ENCODE peak calls at places on chromosomes 5 and 9, in four cellular contexts. F is DMS79 treated with DMSO at 0.1 percent for 48 hours; P is left lobe of liver; E is activated naive CD4-positive, alpha-beta T cell. N is an unnamed sample.
A peak's percentile ranks its signal among the peaks of the same experiment; 100 is the strongest.

GRCh38 chr5:74945561-74946165 is 79.5 kb upstream of the FAM169A start:
- DNase-seq in E (no peak), P (no peak), F (no peak), N (no peak)

GRCh38 chr9:95757026-95757425 is 118.5 kb upstream of the ERCC6L2 start:
- DNase-seq in E (no peak), P (no peak), F (no peak), N (no peak)

GRCh38 chr5:180873628-180874520 is 12.8 kb upstream of the ZFP62 start:
- DNase-seq in F (no peak), E (no peak), P (no peak), N (peak; percentile 14)

GRCh38 chr5:7364226-7364875 is 31.6 kb upstream of the ADCY2 start:
- DNase-seq in F (no peak), P (no peak), E (no peak), N (no peak)

GRCh38 chr5:137615171-137615775 is 116.1 kb upstream of the SPOCK1 start:
- DNase-seq in F (no peak), P (no peak), E (no peak), N (no peak)

GRCh38 chr5:176560364-176560763 is 11.2 kb downstream of the CDHR2 start:
- DNase-seq in F (no peak), E (no peak), P (no peak), N (no peak)

GRCh38 chr5:39547548-39548154 is 122.9 kb upstream of the DAB2 start:
- DNase-seq in P (no peak), E (no peak), F (no peak), N (peak; percentile 54)

GRCh38 chr9:20649381-20649780 is 27.1 kb upstream of the MLLT3 start:
- DNase-seq in P (no peak), F (no peak), E (no peak), N (peak; percentile 83)

GRCh38 chr5:150590979-150591411 is 49.5 kb upstream of the SYNPO start:
- DNase-seq in E (no peak), P (no peak), F (no peak), N (no peak)

GRCh38 chr9:134643306-134643705 is 1.7 kb downstream of the COL5A1 start:
- DNase-seq in P (no peak), F (peak; percentile 27), E (no peak), N (no peak)

GRCh38 chr9:13899924-13900323 is 414.0 kb downstream of the NFIB start:
- DNase-seq in F (no peak), E (no peak), P (no peak), N (no peak)

GRCh38 chr5:61575103-61575502 is 243.0 kb downstream of the ZSWIM6 start:
- DNase-seq in E (no peak), F (no peak), P (no peak), N (peak; percentile 86)

GRCh38 chr9:117234178-117234577 is 180.7 kb downstream of the ASTN2 start:
- DNase-seq in F (no peak), E (no peak), P (no peak), N (peak; percentile 92)

GRCh38 chr9:17594961-17595360 is 16.1 kb downstream of the SH3GL2 start:
- DNase-seq in P (no peak), E (no peak), F (no peak), N (no peak)

GRCh38 chr9:91048739-91049138 is 247.1 kb downstream of the SYK start:
- DNase-seq in P (no peak), F (no peak), E (no peak), N (no peak)

GRCh38 chr5:60821488-60822284 is 22.4 kb downstream of the ELOVL7 start:
- DNase-seq in E (no peak), F (no peak), P (no peak), N (no peak)

GRCh38 chr9:100074989-100075388 is 23.8 kb downstream of the ERP44 start:
- DNase-seq in F (no peak), E (no peak), P (no peak), N (no peak)

GRCh38 chr5:178331491-178331981 is 98.9 kb upstream of the PHYKPL start:
- DNase-seq in E (no peak), F (no peak), P (peak; percentile 88), N (peak; percentile 7)

GRCh38 chr5:169637085-169637855 is at the start of gene DOCK2:
- DNase-seq in P (peak; percentile 53), F (no peak), E (peak; percentile 24), N (no peak)

GRCh38 chr5:32258406-32258805 is 54.3 kb downstream of the MTMR12 start:
- DNase-seq in E (no peak), F (peak; percentile 75), P (no peak), N (no peak)

GRCh38 chr9:123371805-123372590 is 16.0 kb downstream of the CRB2 start:
- DNase-seq in E (no peak), F (no peak), P (no peak), N (no peak)

GRCh38 chr9:135485832-135486231 is 6.2 kb downstream of the PPP1R26 start:
- DNase-seq in E (no peak), P (no peak), F (no peak), N (no peak)

GRCh38 chr9:112348257-112348992 is 15.0 kb upstream of the PTBP3 start:
- DNase-seq in F (peak; percentile 25), P (peak; percentile 92), E (peak; percentile 19), N (peak; percentile 95)

GRCh38 chr9:70120834-70121510 is 77.3 kb downstream of the MAMDC2 start:
- DNase-seq in P (no peak), F (no peak), E (no peak), N (peak; percentile 47)

GRCh38 chr5:149410721-149411432 is 31.8 kb upstream of the IL17B start:
- DNase-seq in E (no peak), F (no peak), P (no peak), N (no peak)

GRCh38 chr5:177478711-177479646 is 5.5 kb upstream of the DBN1 start:
- DNase-seq in P (peak; percentile 85), F (peak; percentile 36), E (no peak), N (no peak)

GRCh38 chr5:82624018-82624417 is 345.9 kb upstream of the RPS23 start:
- DNase-seq in E (no peak), F (no peak), P (no peak), N (no peak)

GRCh38 chr5:15790446-15791005 is 290.5 kb downstream of the FBXL7 start:
- DNase-seq in F (no peak), P (no peak), E (no peak), N (no peak)

N was measured in NCI-H69.